ENCODE peak calls at places on chromosome 12, in seven cellular contexts. J is bronchial epithelial cell, E is activated T-cell treated with anti-CD3 and anti-CD28 coated beads for 1 hour, Q is choroid plexus epithelial cell, Z is A172, P is CD14-positive monocyte, X is HTR-8/SVneo. M is an unnamed sample.

GRCh38 chr12:57516617-57517153 is 3.6 kb downstream of the DDIT3 start:
- DNase-seq in J (no peak), E (no peak), Q (no peak), Z (no peak), P (no peak), X (no peak), M (no peak)

GRCh38 chr12:63040526-63041220 is 105.7 kb upstream of the PPM1H start:
- DNase-seq in J (no peak), E (no peak), Q (no peak), Z (no peak), P (no peak), X (no peak), M (no peak)

GRCh38 chr12:71183018-71183417 is 25.2 kb upstream of the TSPAN8 start:
- DNase-seq in J (peak), E (no peak), Q (peak), Z (peak), P (no peak), X (peak), M (peak)

GRCh38 chr12:113127791-113128199 is 7.8 kb downstream of the RASAL1 start:
- DNase-seq in J (no peak), E (no peak), Q (no peak), Z (no peak), P (no peak), X (no peak), M (no peak)

GRCh38 chr12:82407481-82407880 is 49.2 kb downstream of the METTL25 start:
- DNase-seq in J (no peak), E (no peak), Q (no peak), Z (no peak), P (no peak), X (no peak), M (no peak)

GRCh38 chr12:115934877-115935276 is 342.6 kb downstream of the MED13L start:
- DNase-seq in J (no peak), E (no peak), Q (no peak), Z (no peak), P (no peak), X (no peak), M (no peak)

GRCh38 chr12:3236345-3237153 is 159.4 kb downstream of the TSPAN9 start:
- DNase-seq in J (peak), E (no peak), Q (peak), Z (peak), P (no peak), X (peak), M (peak)

GRCh38 chr12:24378548-24379011 is 429.1 kb upstream of the SOX5 start:
- DNase-seq in J (no peak), E (no peak), Q (peak), Z (peak), P (no peak), X (no peak), M (peak)

GRCh38 chr12:106652510-106653015 is 69.8 kb downstream of the RFX4 start:
- DNase-seq in J (no peak), E (no peak), Q (no peak), Z (no peak), P (no peak), X (no peak), M (no peak)

GRCh38 chr12:113262710-113263109 is 41.4 kb downstream of the TPCN1 start:
- DNase-seq in J (no peak), E (no peak), Q (peak), Z (no peak), P (peak), X (no peak), M (no peak)

GRCh38 chr12:123113038-123113437 is 37.9 kb downstream of the PITPNM2 start:
- DNase-seq in J (no peak), E (no peak), Q (no peak), Z (no peak), P (no peak), X (no peak), M (no peak)

GRCh38 chr12:64318605-64319004 is 72.0 kb downstream of the C12orf56 start:
- DNase-seq in J (peak), E (no peak), Q (peak), Z (peak), P (no peak), X (no peak), M (peak)

GRCh38 chr12:106645074-106645421 is 62.2 kb downstream of the RFX4 start:
- DNase-seq in J (peak), E (no peak), Q (peak), Z (no peak), P (no peak), X (no peak), M (no peak)

GRCh38 chr12:128339669-128340068 is 72.7 kb downstream of the TMEM132C start:
- DNase-seq in J (no peak), E (no peak), Q (no peak), Z (no peak), P (no peak), X (no peak), M (no peak)

GRCh38 chr12:12172106-12172511 is 94.7 kb downstream of the LRP6 start:
- DNase-seq in J (peak), E (no peak), Q (peak), Z (no peak), P (no peak), X (no peak), M (peak)

GRCh38 chr12:27652174-27652763 is 44.0 kb upstream of the REP15 start:
- DNase-seq in J (peak), E (no peak), Q (peak), Z (peak), P (no peak), X (peak), M (peak)

GRCh38 chr12:14845350-14845750 is 2.0 kb upstream of the ART4 start:
- DNase-seq in J (peak), E (peak), Q (peak), Z (peak), P (no peak), X (no peak), M (peak)

GRCh38 chr12:118061876-118062791 is 1.2 kb upstream of the WSB2 start:
- DNase-seq in J (peak), E (no peak), Q (peak), Z (peak), P (no peak), X (peak), M (peak)

GRCh38 chr12:128365032-128365431 is 98.1 kb downstream of the TMEM132C start:
- DNase-seq in J (no peak), E (no peak), Q (no peak), Z (no peak), P (no peak), X (no peak), M (no peak)

GRCh38 chr12:105329926-105330282 is 587 bp upstream of the C12orf75 start:
- DNase-seq in J (no peak), E (no peak), Q (no peak), Z (no peak), P (no peak), X (no peak), M (no peak)

GRCh38 chr12:124488520-124488919 is 78.9 kb downstream of the NCOR2 start:
- DNase-seq in J (no peak), E (no peak), Q (no peak), Z (no peak), P (no peak), X (no peak), M (no peak)

GRCh38 chr12:126708492-126708896 is 1558.5 kb upstream of the TMEM132C start:
- DNase-seq in J (no peak), E (no peak), Q (peak), Z (peak), P (no peak), X (no peak), M (no peak)

GRCh38 chr12:7460375-7461259 is 16.7 kb upstream of the CD163L1 start:
- DNase-seq in J (peak), E (peak), Q (peak), Z (peak), P (no peak), X (peak), M (peak)

GRCh38 chr12:10618338-10618987 is 5.1 kb upstream of the MAGOHB start:
- DNase-seq in J (peak), E (no peak), Q (peak), Z (peak), P (no peak), X (peak), M (no peak)

GRCh38 chr12:112179936-112180335 is 54.6 kb downstream of the TRAFD1 start:
- DNase-seq in J (no peak), E (no peak), Q (no peak), Z (no peak), P (no peak), X (no peak), M (no peak)

GRCh38 chr12:132430838-132431826 is 58.8 kb upstream of the FBRSL1 start:
- DNase-seq in J (no peak), E (no peak), Q (no peak), Z (no peak), P (no peak), X (no peak), M (no peak)

GRCh38 chr12:67590122-67590795 is 58.3 kb upstream of the DYRK2 start:
- DNase-seq in J (no peak), E (no peak), Q (no peak), Z (peak), P (no peak), X (no peak), M (no peak)

GRCh38 chr12:33830070-33830469 is 192.2 kb upstream of the ALG10 start:
- DNase-seq in J (no peak), E (no peak), Q (no peak), Z (no peak), P (no peak), X (no peak), M (no peak)

GRCh38 chr12:18375131-18375530 is 113.8 kb downstream of the PIK3C2G start:
- DNase-seq in J (no peak), E (no peak), Q (peak), Z (no peak), P (no peak), X (no peak), M (no peak)

GRCh38 chr12:119659289-119659897 is 8.5 kb upstream of the PRKAB1 start:
- DNase-seq in J (peak), E (peak), Q (peak), Z (no peak), P (no peak), X (peak), M (peak)

GRCh38 chr12:13178568-13179158 is 17.9 kb upstream of the EMP1 start:
- DNase-seq in J (no peak), E (no peak), Q (no peak), Z (no peak), P (no peak), X (no peak), M (no peak)

GRCh38 chr12:56806303-56806702 is 43.2 kb downstream of the HSD17B6 start:
- DNase-seq in J (no peak), E (no peak), Q (no peak), Z (no peak), P (no peak), X (no peak), M (no peak)

GRCh38 chr12:118611295-118611694 is 234.9 kb downstream of the SUDS3 start:
- DNase-seq in J (no peak), E (no peak), Q (no peak), Z (no peak), P (no peak), X (no peak), M (no peak)

GRCh38 chr12:51821423-51822260 is 26.9 kb downstream of the FIGNL2 start:
- DNase-seq in J (no peak), E (peak), Q (no peak), Z (no peak), P (no peak), X (no peak), M (no peak)

GRCh38 chr12:11967356-11968040 is 103.2 kb upstream of the BCL2L14 start:
- DNase-seq in J (no peak), E (no peak), Q (no peak), Z (no peak), P (no peak), X (no peak), M (no peak)

GRCh38 chr12:65511134-65511912 is 232.8 kb downstream of the MSRB3 start:
- DNase-seq in J (no peak), E (no peak), Q (no peak), Z (no peak), P (no peak), X (no peak), M (peak)

GRCh38 chr12:96108321-96108720 is 72.9 kb upstream of the LTA4H start:
- DNase-seq in J (no peak), E (peak), Q (no peak), Z (no peak), P (peak), X (no peak), M (no peak)

GRCh38 chr12:31232361-31232965 is 93.5 kb downstream of the SINHCAF start:
- DNase-seq in J (no peak), E (no peak), Q (no peak), Z (no peak), P (no peak), X (no peak), M (no peak)

M was measured in hepatocyte.